ENCODE peak calls at places on chromosomes 16 and 17, in nine cellular contexts. One of them, this sample, is unnamed.

GRCh38 chr17:28807925-28808641 is 34.5 kb downstream of the FAM222B start:
- DNase-seq in A549: peak
- DNase-seq in heart left ventricle: no peak
- DNase-seq in astrocyte of the spinal cord: peak
- DNase-seq in ovary: peak
- DNase-seq in GM12865: no peak
- DNase-seq in AG04450: peak
- DNase-seq in cardiac fibroblast: peak
- DNase-seq in Caco-2: no peak
- DNase-seq in this sample: peak

GRCh38 chr16:4696905-4697866 is 3.8 kb downstream of the NUDT16L1 start:
- DNase-seq in A549: no peak
- DNase-seq in heart left ventricle: no peak
- DNase-seq in astrocyte of the spinal cord: no peak
- DNase-seq in ovary: peak
- DNase-seq in GM12865: no peak
- DNase-seq in AG04450: no peak
- DNase-seq in cardiac fibroblast: no peak
- DNase-seq in Caco-2: peak
- DNase-seq in this sample: no peak

GRCh38 chr16:64159986-64160385 is 961.9 kb downstream of the CDH11 start:
- DNase-seq in A549: no peak
- DNase-seq in heart left ventricle: no peak
- DNase-seq in astrocyte of the spinal cord: no peak
- DNase-seq in ovary: no peak
- DNase-seq in GM12865: no peak
- DNase-seq in AG04450: no peak
- DNase-seq in cardiac fibroblast: peak
- DNase-seq in Caco-2: no peak
- DNase-seq in this sample: no peak

GRCh38 chr16:4825196-4825595 is 21.9 kb downstream of the GLYR1 start:
- DNase-seq in A549: no peak
- DNase-seq in heart left ventricle: peak
- DNase-seq in astrocyte of the spinal cord: no peak
- DNase-seq in ovary: no peak
- DNase-seq in GM12865: no peak
- DNase-seq in AG04450: no peak
- DNase-seq in cardiac fibroblast: no peak
- DNase-seq in Caco-2: no peak
- DNase-seq in this sample: no peak

GRCh38 chr17:62083651-62084050 is 18.6 kb upstream of the MED13 start:
- DNase-seq in A549: no peak
- DNase-seq in heart left ventricle: no peak
- DNase-seq in astrocyte of the spinal cord: no peak
- DNase-seq in ovary: no peak
- DNase-seq in GM12865: no peak
- DNase-seq in AG04450: no peak
- DNase-seq in cardiac fibroblast: no peak
- DNase-seq in Caco-2: no peak
- DNase-seq in this sample: no peak

GRCh38 chr17:3003401-3004149 is 59.8 kb downstream of the OR1D5 start:
- DNase-seq in A549: no peak
- DNase-seq in heart left ventricle: peak
- DNase-seq in astrocyte of the spinal cord: no peak
- DNase-seq in ovary: no peak
- DNase-seq in GM12865: peak
- DNase-seq in AG04450: no peak
- DNase-seq in cardiac fibroblast: no peak
- DNase-seq in Caco-2: no peak
- DNase-seq in this sample: no peak

GRCh38 chr17:45440161-45440859 is 7.6 kb upstream of the ARHGAP27 start:
- DNase-seq in A549: no peak
- DNase-seq in heart left ventricle: no peak
- DNase-seq in astrocyte of the spinal cord: peak
- DNase-seq in ovary: no peak
- DNase-seq in GM12865: peak
- DNase-seq in AG04450: no peak
- DNase-seq in cardiac fibroblast: peak
- DNase-seq in Caco-2: no peak
- DNase-seq in this sample: peak

GRCh38 chr17:38572665-38573365 is 32.9 kb downstream of the SRCIN1 start:
- DNase-seq in A549: peak
- DNase-seq in heart left ventricle: no peak
- DNase-seq in astrocyte of the spinal cord: no peak
- DNase-seq in ovary: no peak
- DNase-seq in GM12865: no peak
- DNase-seq in AG04450: no peak
- DNase-seq in cardiac fibroblast: no peak
- DNase-seq in Caco-2: peak
- DNase-seq in this sample: no peak

GRCh38 chr17:18986541-18987229 is 17.9 kb downstream of the FAM83G start:
- DNase-seq in A549: no peak
- DNase-seq in heart left ventricle: no peak
- DNase-seq in astrocyte of the spinal cord: no peak
- DNase-seq in ovary: no peak
- DNase-seq in GM12865: no peak
- DNase-seq in AG04450: no peak
- DNase-seq in cardiac fibroblast: no peak
- DNase-seq in Caco-2: no peak
- DNase-seq in this sample: no peak

GRCh38 chr16:24776486-24777220 is 47.2 kb downstream of the TNRC6A start:
- DNase-seq in A549: no peak
- DNase-seq in heart left ventricle: peak
- DNase-seq in astrocyte of the spinal cord: peak
- DNase-seq in ovary: no peak
- DNase-seq in GM12865: no peak
- DNase-seq in AG04450: no peak
- DNase-seq in cardiac fibroblast: peak
- DNase-seq in Caco-2: no peak
- DNase-seq in this sample: peak

GRCh38 chr16:22685162-22685830 is 128.7 kb upstream of the HS3ST2 start:
- DNase-seq in A549: no peak
- DNase-seq in heart left ventricle: peak
- DNase-seq in astrocyte of the spinal cord: no peak
- DNase-seq in ovary: peak
- DNase-seq in GM12865: no peak
- DNase-seq in AG04450: no peak
- DNase-seq in cardiac fibroblast: no peak
- DNase-seq in Caco-2: no peak
- DNase-seq in this sample: no peak

GRCh38 chr16:89048871-89049422 is 44.7 kb upstream of the ACSF3 start:
- DNase-seq in A549: no peak
- DNase-seq in heart left ventricle: no peak
- DNase-seq in astrocyte of the spinal cord: no peak
- DNase-seq in ovary: no peak
- DNase-seq in GM12865: no peak
- DNase-seq in AG04450: no peak
- DNase-seq in cardiac fibroblast: no peak
- DNase-seq in Caco-2: no peak
- DNase-seq in this sample: no peak

GRCh38 chr17:40556884-40557414 is 8.3 kb downstream of the CCR7 start:
- DNase-seq in A549: no peak
- DNase-seq in heart left ventricle: peak
- DNase-seq in astrocyte of the spinal cord: no peak
- DNase-seq in ovary: peak
- DNase-seq in GM12865: no peak
- DNase-seq in AG04450: no peak
- DNase-seq in cardiac fibroblast: no peak
- DNase-seq in Caco-2: peak
- DNase-seq in this sample: no peak

GRCh38 chr16:62870554-62870953 is 834.3 kb upstream of the CDH8 start:
- DNase-seq in A549: no peak
- DNase-seq in heart left ventricle: no peak
- DNase-seq in astrocyte of the spinal cord: no peak
- DNase-seq in ovary: no peak
- DNase-seq in GM12865: peak
- DNase-seq in AG04450: no peak
- DNase-seq in cardiac fibroblast: no peak
- DNase-seq in Caco-2: no peak
- DNase-seq in this sample: no peak

GRCh38 chr16:24995469-24995868 is 19.7 kb downstream of the ARHGAP17 start:
- DNase-seq in A549: no peak
- DNase-seq in heart left ventricle: no peak
- DNase-seq in astrocyte of the spinal cord: no peak
- DNase-seq in ovary: no peak
- DNase-seq in GM12865: no peak
- DNase-seq in AG04450: no peak
- DNase-seq in cardiac fibroblast: no peak
- DNase-seq in Caco-2: no peak
- DNase-seq in this sample: no peak

GRCh38 chr17:49843774-49844350 is 4.0 kb downstream of the TAC4 start:
- DNase-seq in A549: peak
- DNase-seq in heart left ventricle: no peak
- DNase-seq in astrocyte of the spinal cord: no peak
- DNase-seq in ovary: no peak
- DNase-seq in GM12865: peak
- DNase-seq in AG04450: no peak
- DNase-seq in cardiac fibroblast: no peak
- DNase-seq in Caco-2: peak
- DNase-seq in this sample: peak

GRCh38 chr17:9072626-9073339 is 51.5 kb downstream of the NTN1 start:
- DNase-seq in A549: no peak
- DNase-seq in heart left ventricle: peak
- DNase-seq in astrocyte of the spinal cord: peak
- DNase-seq in ovary: peak
- DNase-seq in GM12865: no peak
- DNase-seq in AG04450: no peak
- DNase-seq in cardiac fibroblast: peak
- DNase-seq in Caco-2: no peak
- DNase-seq in this sample: peak

GRCh38 chr17:63834431-63835166 is 7.1 kb upstream of the FTSJ3 start:
- DNase-seq in A549: peak
- DNase-seq in heart left ventricle: peak
- DNase-seq in astrocyte of the spinal cord: peak
- DNase-seq in ovary: no peak
- DNase-seq in GM12865: peak
- DNase-seq in AG04450: peak
- DNase-seq in cardiac fibroblast: peak
- DNase-seq in Caco-2: peak
- DNase-seq in this sample: peak

GRCh38 chr17:60229189-60229802 is 79.5 kb downstream of the CA4 start:
- DNase-seq in A549: no peak
- DNase-seq in heart left ventricle: no peak
- DNase-seq in astrocyte of the spinal cord: peak
- DNase-seq in ovary: no peak
- DNase-seq in GM12865: no peak
- DNase-seq in AG04450: no peak
- DNase-seq in cardiac fibroblast: no peak
- DNase-seq in Caco-2: no peak
- DNase-seq in this sample: peak

GRCh38 chr16:57529324-57530103 is 6.9 kb downstream of the CCDC102A start:
- DNase-seq in A549: no peak
- DNase-seq in heart left ventricle: no peak
- DNase-seq in astrocyte of the spinal cord: no peak
- DNase-seq in ovary: peak
- DNase-seq in GM12865: peak
- DNase-seq in AG04450: no peak
- DNase-seq in cardiac fibroblast: no peak
- DNase-seq in Caco-2: peak
- DNase-seq in this sample: no peak
- H3K4me3 ChIP-seq in A549: no peak
- H3K4me3 ChIP-seq in heart left ventricle: no peak
- H3K4me3 ChIP-seq in astrocyte of the spinal cord: no peak
- H3K4me3 ChIP-seq in ovary: no peak
- H3K4me3 ChIP-seq in GM12865: no peak
- H3K4me3 ChIP-seq in AG04450: no peak
- H3K4me3 ChIP-seq in cardiac fibroblast: no peak
- H3K4me3 ChIP-seq in Caco-2: peak
- H3K4me3 ChIP-seq in this sample: no peak

DNA sequence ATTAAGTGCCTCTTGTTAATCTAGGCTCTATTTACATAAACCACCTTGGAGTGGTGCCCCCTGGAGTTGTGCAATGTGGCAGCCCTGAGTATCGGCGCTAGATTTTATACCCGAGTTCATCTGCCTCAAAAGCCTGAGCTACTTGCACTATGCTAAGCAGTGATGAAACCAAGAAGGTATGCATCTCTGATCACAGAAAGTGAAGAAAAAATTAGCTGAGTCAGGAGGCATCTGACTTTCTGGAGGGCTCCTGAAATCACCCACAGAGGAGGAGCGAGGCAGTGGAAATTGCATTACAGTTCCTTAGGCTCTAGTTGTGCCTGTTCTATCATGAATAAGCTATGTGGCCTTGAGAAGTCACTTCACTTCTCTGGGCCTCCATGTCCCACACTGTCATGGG is 80.3 kb upstream of the PSMD7 start:
- DNase-seq in A549: no peak
- DNase-seq in heart left ventricle: no peak
- DNase-seq in astrocyte of the spinal cord: peak
- DNase-seq in ovary: no peak
- DNase-seq in GM12865: no peak
- DNase-seq in AG04450: no peak
- DNase-seq in cardiac fibroblast: peak
- DNase-seq in Caco-2: no peak
- DNase-seq in this sample: peak
- TF ChIP-seq CTCF in A549: no peak
- TF ChIP-seq CTCF in heart left ventricle: no peak
- TF ChIP-seq CTCF in astrocyte of the spinal cord: no peak
- TF ChIP-seq CTCF in ovary: no peak
- TF ChIP-seq CTCF in GM12865: no peak
- TF ChIP-seq CTCF in AG04450: no peak
- TF ChIP-seq CTCF in cardiac fibroblast: no peak
- TF ChIP-seq CTCF in Caco-2: no peak
- TF ChIP-seq CTCF in this sample: no peak

GRCh38 chr16:57537596-57538234 is 1.3 kb upstream of the CCDC102A start:
- DNase-seq in A549: no peak
- DNase-seq in heart left ventricle: no peak
- DNase-seq in astrocyte of the spinal cord: no peak
- DNase-seq in ovary: no peak
- DNase-seq in GM12865: peak
- DNase-seq in AG04450: no peak
- DNase-seq in cardiac fibroblast: no peak
- DNase-seq in Caco-2: no peak
- DNase-seq in this sample: no peak
- H3K4me3 ChIP-seq in A549: no peak
- H3K4me3 ChIP-seq in heart left ventricle: no peak
- H3K4me3 ChIP-seq in astrocyte of the spinal cord: no peak
- H3K4me3 ChIP-seq in ovary: no peak
- H3K4me3 ChIP-seq in GM12865: peak
- H3K4me3 ChIP-seq in AG04450: no peak
- H3K4me3 ChIP-seq in cardiac fibroblast: no peak
- H3K4me3 ChIP-seq in Caco-2: no peak
- H3K4me3 ChIP-seq in this sample: no peak

GRCh38 chr17:68247445-68248198 is at the start of gene AMZ2:
- DNase-seq in A549: peak
- DNase-seq in heart left ventricle: peak
- DNase-seq in astrocyte of the spinal cord: peak
- DNase-seq in ovary: peak
- DNase-seq in GM12865: peak
- DNase-seq in AG04450: peak
- DNase-seq in cardiac fibroblast: peak
- DNase-seq in Caco-2: peak
- DNase-seq in this sample: peak

GRCh38 chr17:68246271-68247028 is 1.4 kb upstream of the AMZ2 start:
- DNase-seq in A549: no peak
- DNase-seq in heart left ventricle: no peak
- DNase-seq in astrocyte of the spinal cord: no peak
- DNase-seq in ovary: peak
- DNase-seq in GM12865: no peak
- DNase-seq in AG04450: no peak
- DNase-seq in cardiac fibroblast: no peak
- DNase-seq in Caco-2: no peak
- DNase-seq in this sample: no peak

GRCh38 chr17:68248886-68249872 is 1.3 kb downstream of the AMZ2 start:
- DNase-seq in A549: no peak
- DNase-seq in heart left ventricle: no peak
- DNase-seq in astrocyte of the spinal cord: no peak
- DNase-seq in ovary: no peak
- DNase-seq in GM12865: peak
- DNase-seq in AG04450: no peak
- DNase-seq in cardiac fibroblast: no peak
- DNase-seq in Caco-2: no peak
- DNase-seq in this sample: no peak

GRCh38 chr17:68248199-68248825 is 469 bp downstream of the AMZ2 start:
- DNase-seq in A549: peak
- DNase-seq in heart left ventricle: no peak
- DNase-seq in astrocyte of the spinal cord: peak
- DNase-seq in ovary: peak
- DNase-seq in GM12865: no peak
- DNase-seq in AG04450: no peak
- DNase-seq in cardiac fibroblast: peak
- DNase-seq in Caco-2: no peak
- DNase-seq in this sample: peak
- TF ChIP-seq CTCF in A549: no peak
- TF ChIP-seq CTCF in heart left ventricle: no peak
- TF ChIP-seq CTCF in astrocyte of the spinal cord: no peak
- TF ChIP-seq CTCF in ovary: no peak
- TF ChIP-seq CTCF in GM12865: no peak
- TF ChIP-seq CTCF in AG04450: no peak
- TF ChIP-seq CTCF in cardiac fibroblast: no peak
- TF ChIP-seq CTCF in Caco-2: no peak
- TF ChIP-seq CTCF in this sample: no peak

This sample was measured in fibroblast of pulmonary artery.